ENCODE peak calls at places on chromosomes 4 and X, in seven cellular contexts. One of them, this sample, is unnamed.

GRCh38 chr4:73743825-73744602 is 3.6 kb downstream of the CXCL8 start:
- DNase-seq in cerebellum: no peak
- DNase-seq in NCI-H1105: no peak
- DNase-seq in AG08396: no peak
- DNase-seq in stimulated activated CD8-positive, alpha-beta memory T cell treated with anti-CD3 and anti-CD28 coated beads, Interleukin-7, amount 100 ng/mL, for 24 hours: no peak
- DNase-seq in cardiac fibroblast: peak
- DNase-seq in NCI-H1694 treated with DMSO at 0.1 percent for 48 hours: no peak
- DNase-seq in this sample: no peak

GRCh38 chr4:156594619-156595018 is 377.0 kb downstream of the PDGFC start:
- DNase-seq in cerebellum: peak
- DNase-seq in NCI-H1105: peak
- DNase-seq in AG08396: no peak
- DNase-seq in stimulated activated CD8-positive, alpha-beta memory T cell treated with anti-CD3 and anti-CD28 coated beads, Interleukin-7, amount 100 ng/mL, for 24 hours: no peak
- DNase-seq in cardiac fibroblast: peak
- DNase-seq in NCI-H1694 treated with DMSO at 0.1 percent for 48 hours: peak
- DNase-seq in this sample: no peak

GRCh38 chr4:88866862-88867550 is 169.4 kb upstream of the NAP1L5 start:
- DNase-seq in cerebellum: no peak
- DNase-seq in NCI-H1105: peak
- DNase-seq in AG08396: no peak
- DNase-seq in stimulated activated CD8-positive, alpha-beta memory T cell treated with anti-CD3 and anti-CD28 coated beads, Interleukin-7, amount 100 ng/mL, for 24 hours: no peak
- DNase-seq in cardiac fibroblast: peak
- DNase-seq in NCI-H1694 treated with DMSO at 0.1 percent for 48 hours: no peak
- DNase-seq in this sample: peak

GRCh38 chrX:1685460-1685859 is 70.6 kb downstream of the ASMT start:
- DNase-seq in cerebellum: no peak
- DNase-seq in NCI-H1105: no peak
- DNase-seq in AG08396: no peak
- DNase-seq in stimulated activated CD8-positive, alpha-beta memory T cell treated with anti-CD3 and anti-CD28 coated beads, Interleukin-7, amount 100 ng/mL, for 24 hours: no peak
- DNase-seq in cardiac fibroblast: no peak
- DNase-seq in NCI-H1694 treated with DMSO at 0.1 percent for 48 hours: no peak
- DNase-seq in this sample: no peak

GRCh38 chr4:6562931-6563901 is 11.8 kb upstream of the MAN2B2 start:
- DNase-seq in cerebellum: no peak
- DNase-seq in NCI-H1105: no peak
- DNase-seq in AG08396: peak
- DNase-seq in stimulated activated CD8-positive, alpha-beta memory T cell treated with anti-CD3 and anti-CD28 coated beads, Interleukin-7, amount 100 ng/mL, for 24 hours: no peak
- DNase-seq in cardiac fibroblast: peak
- DNase-seq in NCI-H1694 treated with DMSO at 0.1 percent for 48 hours: no peak
- DNase-seq in this sample: no peak

GRCh38 chr4:127732623-127733199 is 2.5 kb downstream of the SLC25A31 start:
- DNase-seq in cerebellum: peak
- DNase-seq in NCI-H1105: peak
- DNase-seq in AG08396: peak
- DNase-seq in stimulated activated CD8-positive, alpha-beta memory T cell treated with anti-CD3 and anti-CD28 coated beads, Interleukin-7, amount 100 ng/mL, for 24 hours: no peak
- DNase-seq in cardiac fibroblast: peak
- DNase-seq in NCI-H1694 treated with DMSO at 0.1 percent for 48 hours: peak
- DNase-seq in this sample: peak

GRCh38 chrX:72201836-72202536 is 20.4 kb downstream of the PIN4 start:
- DNase-seq in cerebellum: no peak
- DNase-seq in NCI-H1105: no peak
- DNase-seq in AG08396: no peak
- DNase-seq in stimulated activated CD8-positive, alpha-beta memory T cell treated with anti-CD3 and anti-CD28 coated beads, Interleukin-7, amount 100 ng/mL, for 24 hours: no peak
- DNase-seq in cardiac fibroblast: peak
- DNase-seq in NCI-H1694 treated with DMSO at 0.1 percent for 48 hours: no peak
- DNase-seq in this sample: no peak

GRCh38 chr4:142416711-142417275 is 429.3 kb downstream of the INPP4B start:
- DNase-seq in cerebellum: no peak
- DNase-seq in NCI-H1105: no peak
- DNase-seq in AG08396: no peak
- DNase-seq in stimulated activated CD8-positive, alpha-beta memory T cell treated with anti-CD3 and anti-CD28 coated beads, Interleukin-7, amount 100 ng/mL, for 24 hours: no peak
- DNase-seq in cardiac fibroblast: peak
- DNase-seq in NCI-H1694 treated with DMSO at 0.1 percent for 48 hours: no peak
- DNase-seq in this sample: no peak

GRCh38 chr4:82753238-82753637 is 45.4 kb downstream of the SCD5 start:
- DNase-seq in cerebellum: no peak
- DNase-seq in NCI-H1105: no peak
- DNase-seq in AG08396: no peak
- DNase-seq in stimulated activated CD8-positive, alpha-beta memory T cell treated with anti-CD3 and anti-CD28 coated beads, Interleukin-7, amount 100 ng/mL, for 24 hours: no peak
- DNase-seq in cardiac fibroblast: no peak
- DNase-seq in NCI-H1694 treated with DMSO at 0.1 percent for 48 hours: no peak
- DNase-seq in this sample: no peak

This sample was measured in SHP77 treated with DMSO at 0.1 percent for 48 hours.